ENCODE peak calls at places on chromosomes 13 and 19, in eight cellular contexts. E is mammary epithelial cell, Q is Calu3, B is tibial artery, N is right lobe of liver, O is cardiac fibroblast, L is pancreas, S is transverse colon. J is an unnamed sample.

GRCh38 chr13:36328821-36329220 is 17.4 kb downstream of the SPART start:
- DNase-seq in O (no peak), E (no peak), B (no peak), N (no peak), S (no peak), L (no peak), Q (no peak), J (no peak)

GRCh38 chr13:107907065-107907464 is 308.3 kb downstream of the LIG4 start:
- DNase-seq in B (no peak), E (no peak), L (no peak), N (no peak), O (no peak), Q (no peak), S (no peak), J (peak; percentile 65)

GRCh38 chr19:13505761-13506549 is at the start of gene CACNA1A:
- DNase-seq in S (no peak), O (peak; percentile 10), Q (no peak), B (no peak), N (no peak), L (no peak), E (no peak), J (no peak)

GRCh38 chr19:13002389-13002898 is 7.2 kb downstream of the NFIX start:
- DNase-seq in Q (no peak), L (no peak), S (no peak), E (no peak), N (no peak), B (no peak), O (no peak), J (no peak)

GRCh38 chr19:3357731-3358391 is 8.5 kb upstream of the NFIC start:
- DNase-seq in E (no peak), N (no peak), S (no peak), O (no peak), B (no peak), Q (no peak), L (peak; percentile 37), J (no peak)

GRCh38 chr19:15331419-15332310 is 674 bp downstream of the BRD4 start:
- DNase-seq in S (peak; percentile 64), Q (peak; percentile 54), E (peak; percentile 46), B (peak; percentile 35), L (peak; percentile 56), N (peak; percentile 81), O (peak; percentile 61), J (peak; percentile 39)

GRCh38 chr19:30083125-30083681 is 141.2 kb downstream of the URI1 start:
- DNase-seq in S (no peak), Q (no peak), L (no peak), O (no peak), B (no peak), N (no peak), E (no peak), J (no peak)

GRCh38 chr19:50300051-50300450 is 29.1 kb downstream of the KCNC3 start:
- DNase-seq in N (no peak), L (no peak), B (no peak), S (no peak), O (no peak), Q (no peak), E (no peak), J (peak; percentile 11)

GRCh38 chr13:98994896-98995295 is 17.0 kb upstream of the DOCK9 start:
- DNase-seq in S (no peak), L (no peak), N (no peak), O (no peak), B (no peak), Q (no peak), E (no peak), J (no peak)

GRCh38 chr13:20828540-20829364 is 55.0 kb upstream of the EEF1AKMT1 start:
- DNase-seq in N (no peak), L (no peak), Q (peak; percentile 33), E (peak; percentile 45), O (peak; percentile 75), B (no peak), S (peak; percentile 12), J (peak; percentile 74)

GRCh38 chr13:110561335-110562033 is at the start of gene RAB20:
- DNase-seq in Q (peak; percentile 62), L (peak; percentile 91), O (peak; percentile 92), B (peak; percentile 90), S (peak; percentile 92), E (peak; percentile 76), N (peak; percentile 96), J (peak; percentile 90)

GRCh38 chr19:47447470-47448359 is 24.0 kb downstream of the SLC8A2 start:
- DNase-seq in L (no peak), Q (peak; percentile 44), N (no peak), O (peak; percentile 43), E (peak; percentile 49), S (peak; percentile 41), B (no peak), J (no peak)

GRCh38 chr19:32464279-32464678 is 58.7 kb downstream of the DPY19L3 start:
- DNase-seq in B (no peak), E (peak; percentile 4), O (peak; percentile 39), Q (no peak), L (no peak), S (no peak), N (no peak), J (peak; percentile 50)

GRCh38 chr19:29812080-29812880 is 489 bp downstream of the CCNE1 start:
- DNase-seq in Q (peak; percentile 25), S (peak; percentile 43), E (no peak), N (peak; percentile 54), L (peak; percentile 35), O (no peak), B (no peak), J (no peak)

GRCh38 chr19:7685546-7686445 is 5.2 kb downstream of the TRAPPC5 start:
- DNase-seq in B (no peak), N (no peak), S (no peak), E (no peak), O (no peak), L (no peak), Q (no peak), J (no peak)

GRCh38 chr19:32372726-32373613 is 27.6 kb downstream of the ZNF507 start:
- DNase-seq in B (no peak), S (no peak), N (no peak), L (no peak), O (peak; percentile 45), E (no peak), Q (no peak), J (no peak)

GRCh38 chr19:19643158-19644053 is at the start of gene GMIP:
- DNase-seq in N (peak; percentile 84), B (peak; percentile 55), E (peak; percentile 59), S (peak; percentile 91), O (peak; percentile 52), L (peak; percentile 79), Q (peak; percentile 79), J (peak; percentile 49)

GRCh38 chr19:19645233-19645870 is 1.9 kb upstream of the GMIP start:
- DNase-seq in L (no peak), S (no peak), O (no peak), N (no peak), E (no peak), Q (no peak), B (no peak), J (no peak)

GRCh38 chr19:19642506-19643157 is 825 bp downstream of the GMIP start:
- DNase-seq in N (no peak), E (no peak), Q (no peak), B (no peak), S (peak; percentile 23), L (no peak), O (no peak), J (no peak)

GRCh38 chr19:19647037-19647835 is 3.8 kb upstream of the GMIP start:
- DNase-seq in O (no peak), B (no peak), Q (no peak), N (no peak), S (no peak), E (no peak), L (no peak), J (no peak)

DNA sequence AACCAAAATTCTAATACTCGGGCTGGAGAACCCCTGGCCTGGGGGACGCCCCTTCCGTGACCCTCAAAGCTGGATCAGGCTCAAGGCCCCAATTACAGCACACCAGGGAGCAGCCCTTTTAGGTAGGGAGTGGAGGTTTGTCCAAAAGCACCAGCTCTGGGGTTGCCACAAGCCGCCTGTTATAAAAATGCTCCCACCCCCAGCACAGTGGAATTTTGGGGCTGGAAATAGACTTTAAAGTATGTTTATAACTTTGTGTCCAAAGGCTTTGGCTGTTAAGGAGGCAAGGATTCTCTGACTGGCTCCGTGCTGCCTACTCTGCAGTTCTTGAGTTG is 564 bp upstream of the GMIP start:
- DNase-seq in E (no peak), O (no peak), Q (no peak), B (no peak), L (no peak), S (no peak), N (no peak), J (no peak)
- TF ChIP-seq CTCF in E (no peak), O (no peak), Q (no peak), B (no peak), L (no peak), S (peak; percentile 24), N (no peak), J (no peak)

GRCh38 chr13:80413611-80414010 is 72.7 kb upstream of the SPRY2 start:
- DNase-seq in S (no peak), N (no peak), B (no peak), E (no peak), L (no peak), Q (no peak), O (no peak), J (no peak)

GRCh38 chr13:80408270-80408669 is 67.3 kb upstream of the SPRY2 start:
- DNase-seq in L (no peak), E (no peak), B (no peak), S (no peak), Q (no peak), O (no peak), N (no peak), J (no peak)
- TF ChIP-seq CTCF in L (no peak), E (peak; percentile 6), B (no peak), S (no peak), Q (no peak), O (no peak), N (no peak), J (no peak)

GRCh38 chr13:45295536-45295935 is 45.4 kb downstream of the TPT1 start:
- DNase-seq in N (no peak), O (peak; percentile 9), S (no peak), E (no peak), B (no peak), L (no peak), Q (no peak), J (peak; percentile 97)
- TF ChIP-seq CTCF in N (no peak), O (no peak), S (no peak), E (no peak), B (no peak), L (no peak), Q (no peak), J (no peak)

GRCh38 chr13:33746867-33747266 is 71.1 kb upstream of the RFC3 start:
- DNase-seq in B (no peak), O (no peak), E (no peak), Q (no peak), N (no peak), L (no peak), S (no peak), J (no peak)

GRCh38 chr13:33744589-33745369 is 73.2 kb upstream of the RFC3 start:
- DNase-seq in E (no peak), L (peak; percentile 24), Q (no peak), S (no peak), O (peak; percentile 42), B (no peak), N (no peak), J (peak; percentile 5)

GRCh38 chr13:33743438-33744368 is 74.2 kb upstream of the RFC3 start:
- DNase-seq in N (no peak), E (no peak), Q (no peak), S (no peak), B (no peak), L (no peak), O (no peak), J (peak; percentile 15)

GRCh38 chr13:33742321-33742720 is 75.6 kb upstream of the RFC3 start:
- DNase-seq in O (no peak), Q (no peak), B (no peak), S (no peak), E (no peak), L (no peak), N (no peak), J (no peak)

GRCh38 chr13:33745370-33746324 is 72.3 kb upstream of the RFC3 start:
- DNase-seq in S (peak; percentile 11), N (no peak), O (no peak), Q (no peak), B (no peak), L (no peak), E (no peak), J (no peak)
- TF ChIP-seq CTCF in S (no peak), N (no peak), O (no peak), Q (no peak), B (no peak), L (no peak), E (no peak), J (no peak)